ENCODE peak calls at places on chromosomes 16 and 17, in nine cellular contexts. F, P, K, X, O, B, E, N and Y are unnamed samples. For H3K27me3, the result is how much of the 10 kb centered on the place peaks cover.

GRCh38 chr16:57179429-57179828 is 6.4 kb downstream of the PSME3IP1 start:
- DNase-seq in F (no peak), P (no peak), K (no peak), X (no peak), O (no peak), B (no peak), E (no peak), N (no peak), Y (no peak)

GRCh38 chr17:82616021-82616703 is 32.1 kb downstream of the WDR45B start:
- DNase-seq in F (no peak), P (peak), K (no peak), X (no peak), O (no peak), B (no peak), E (no peak), N (no peak), Y (no peak)

GRCh38 chr16:2514333-2515179 is 804 bp downstream of the ATP6V0C start:
- DNase-seq in F (peak), P (peak), K (peak), X (no peak), O (peak), B (no peak), E (peak), N (no peak), Y (no peak)

GRCh38 chr17:61806081-61806828 is 57.1 kb downstream of the BRIP1 start:
- DNase-seq in F (no peak), P (no peak), K (no peak), X (no peak), O (no peak), B (no peak), E (no peak), N (no peak), Y (no peak)

GRCh38 chr17:44889003-44889402 is 10.2 kb downstream of the EFTUD2 start:
- DNase-seq in F (no peak), P (no peak), K (no peak), X (no peak), O (no peak), B (no peak), E (no peak), N (peak), Y (no peak)

GRCh38 chr17:39080416-39081179 is 70.8 kb downstream of the PLXDC1 start:
- DNase-seq in F (no peak), P (no peak), K (no peak), X (no peak), O (no peak), B (peak), E (no peak), N (peak), Y (peak)

GRCh38 chr16:82439678-82440293 is 187.0 kb upstream of the CDH13 start:
- DNase-seq in F (no peak), P (no peak), K (no peak), X (no peak), O (peak), B (no peak), E (no peak), N (no peak), Y (peak)

GRCh38 chr16:17160285-17160854 is 310.4 kb downstream of the XYLT1 start:
- DNase-seq in F (no peak), P (no peak), K (no peak), X (no peak), O (no peak), B (no peak), E (no peak), N (no peak), Y (no peak)

GRCh38 chr17:42937712-42938596 is 26.3 kb downstream of the AARSD1 start:
- DNase-seq in F (no peak), P (no peak), K (no peak), X (no peak), O (peak), B (no peak), E (no peak), N (peak), Y (peak)

GRCh38 chr16:49524578-49525315 is 151.1 kb downstream of the C16orf78 start:
- DNase-seq in F (no peak), P (peak), K (no peak), X (no peak), O (no peak), B (no peak), E (no peak), N (no peak), Y (no peak)

GRCh38 chr16:10606607-10607006 is 26.2 kb upstream of the EMP2 start:
- DNase-seq in F (no peak), P (no peak), K (no peak), X (no peak), O (no peak), B (no peak), E (no peak), N (no peak), Y (no peak)

GRCh38 chr17:3944485-3945388 is 19.5 kb downstream of the ATP2A3 start:
- DNase-seq in F (peak), P (peak), K (no peak), X (no peak), O (peak), B (peak), E (no peak), N (peak), Y (peak)

GRCh38 chr16:48829361-48829760 is 219.4 kb upstream of the N4BP1 start:
- DNase-seq in F (no peak), P (no peak), K (no peak), X (no peak), O (no peak), B (no peak), E (no peak), N (no peak), Y (no peak)

GRCh38 chr17:71392715-71393567 is 727.9 kb upstream of the SOX9 start:
- DNase-seq in F (no peak), P (no peak), K (no peak), X (no peak), O (no peak), B (no peak), E (no peak), N (no peak), Y (no peak)

GRCh38 chr17:81254955-81255717 is 16.0 kb downstream of the NDUFAF8 start:
- DNase-seq in F (peak), P (peak), K (peak), X (peak), O (peak), B (peak), E (peak), N (peak), Y (peak)

GRCh38 chr17:13209091-13209490 is 191.3 kb upstream of the ELAC2 start:
- DNase-seq in F (no peak), P (no peak), K (no peak), X (no peak), O (no peak), B (no peak), E (no peak), N (no peak), Y (no peak)

GRCh38 chr17:73650617-73651200 is 6.5 kb upstream of the SDK2 start:
- DNase-seq in F (peak), P (no peak), K (no peak), X (no peak), O (no peak), B (no peak), E (no peak), N (no peak), Y (no peak)
- H3K27me3 ChIP-seq in F (under half), P (under half), K (under half), X (under half), O (under half), B (half or more), E (under half), N (under half), Y (under half)

GRCh38 chr16:5036228-5037156 is 2.8 kb upstream of the NAGPA start:
- DNase-seq in F (no peak), P (peak), K (no peak), X (no peak), O (no peak), B (no peak), E (no peak), N (no peak), Y (no peak)
- H3K27ac ChIP-seq in F (no peak), P (no peak), K (no peak), X (no peak), O (no peak), B (no peak), E (no peak), N (no peak), Y (no peak)

DNA sequence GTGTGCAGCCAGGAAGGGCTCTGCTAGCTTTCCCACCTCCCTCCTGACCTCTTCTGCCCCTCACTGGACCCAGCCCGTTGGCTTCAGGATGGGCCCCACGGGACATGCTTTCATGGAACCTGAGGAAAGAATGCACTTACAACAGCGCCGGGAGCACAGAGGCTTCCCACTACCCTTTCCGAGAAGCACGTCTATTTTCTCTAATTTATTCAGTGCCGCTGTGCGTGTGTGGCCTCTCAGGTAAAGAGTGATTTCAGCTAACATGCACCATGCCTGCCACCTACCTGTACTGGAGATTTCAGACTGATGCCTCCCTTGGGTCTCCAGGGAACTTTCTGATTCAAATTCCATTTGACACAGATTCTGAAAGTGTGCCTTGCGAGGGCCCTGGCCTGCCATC is 140.1 kb downstream of the CYLD start:
- DNase-seq in F (no peak), P (no peak), K (no peak), X (no peak), O (no peak), B (no peak), E (no peak), N (no peak), Y (no peak)
- H3K27me3 ChIP-seq in F (under half), P (half or more), K (under half), X (under half), O (under half), B (half or more), E (under half), N (under half), Y (under half)

GRCh38 chr17:77728871-77729270 is 229.6 kb upstream of the TNRC6C start:
- DNase-seq in F (no peak), P (no peak), K (peak), X (no peak), O (no peak), B (no peak), E (peak), N (no peak), Y (no peak)
- H3K27ac ChIP-seq in F (no peak), P (no peak), K (peak), X (no peak), O (no peak), B (peak), E (no peak), N (no peak), Y (no peak)

GRCh38 chr17:79887451-79887991 is 48.3 kb upstream of the CBX4 start:
- DNase-seq in F (no peak), P (peak), K (no peak), X (no peak), O (no peak), B (no peak), E (no peak), N (no peak), Y (no peak)
- H3K27me3 ChIP-seq in F (under half), P (half or more), K (under half), X (under half), O (under half), B (half or more), E (under half), N (under half), Y (under half)

GRCh38 chr16:90018297-90019200 is 707 bp downstream of the DBNDD1 start:
- DNase-seq in F (no peak), P (no peak), K (no peak), X (no peak), O (no peak), B (no peak), E (no peak), N (no peak), Y (no peak)

GRCh38 chr16:90019543-90020259 is 445 bp upstream of the DBNDD1 start:
- DNase-seq in F (peak), P (peak), K (no peak), X (peak), O (no peak), B (no peak), E (no peak), N (no peak), Y (peak)

GRCh38 chr16:90020260-90020837 is 1.1 kb upstream of the DBNDD1 start:
- DNase-seq in F (no peak), P (no peak), K (no peak), X (no peak), O (no peak), B (no peak), E (no peak), N (no peak), Y (no peak)

GRCh38 chr16:90020838-90021382 is 1.7 kb upstream of the DBNDD1 start:
- DNase-seq in F (no peak), P (no peak), K (no peak), X (peak), O (no peak), B (no peak), E (no peak), N (no peak), Y (no peak)

DNA sequence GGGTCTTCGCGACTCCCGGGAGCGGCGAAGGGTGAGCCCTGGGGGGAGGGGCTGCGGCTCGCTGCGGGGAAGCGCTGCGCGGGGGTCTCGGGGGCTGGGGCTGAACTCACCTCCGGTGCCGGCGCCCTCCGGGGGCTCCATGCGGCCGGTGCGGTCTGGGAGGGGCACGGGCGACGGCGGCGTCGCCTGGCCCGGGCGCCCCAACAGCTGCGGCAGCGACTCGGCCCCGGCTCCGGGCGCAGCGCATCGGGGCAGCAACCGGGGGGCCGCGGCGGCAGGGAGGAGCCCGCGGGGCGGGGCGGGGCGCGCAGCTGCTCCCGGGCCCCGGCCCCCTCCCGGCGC is at the start of gene DBNDD1:
- DNase-seq in F (no peak), P (no peak), K (no peak), X (no peak), O (no peak), B (no peak), E (no peak), N (no peak), Y (no peak)
- H3K27ac ChIP-seq in F (peak), P (no peak), K (peak), X (peak), O (no peak), B (peak), E (peak), N (peak), Y (peak)

GRCh38 chr17:74631468-74632195 is 8.1 kb upstream of the CD300E start:
- DNase-seq in F (peak), P (no peak), K (no peak), X (no peak), O (peak), B (no peak), E (no peak), N (no peak), Y (no peak)
- H3K27me3 ChIP-seq in F (under half), P (half or more), K (under half), X (under half), O (under half), B (half or more), E (under half), N (under half), Y (under half)

GRCh38 chr16:79920685-79921084 is 320.1 kb upstream of the MAF start:
- DNase-seq in F (no peak), P (no peak), K (no peak), X (no peak), O (peak), B (no peak), E (no peak), N (no peak), Y (no peak)
- H3K27ac ChIP-seq in F (no peak), P (no peak), K (no peak), X (no peak), O (no peak), B (no peak), E (no peak), N (no peak), Y (no peak)

GRCh38 chr16:168424-168823 is 2.6 kb downstream of the HBM start:
- DNase-seq in F (no peak), P (no peak), K (no peak), X (no peak), O (no peak), B (no peak), E (no peak), N (no peak), Y (no peak)

GRCh38 chr16:166375-167116 is 768 bp downstream of the HBM start:
- DNase-seq in F (no peak), P (no peak), K (no peak), X (no peak), O (no peak), B (no peak), E (no peak), N (no peak), Y (no peak)

GRCh38 chr16:165539-166374 is at the start of gene HBM:
- DNase-seq in F (no peak), P (no peak), K (no peak), X (no peak), O (no peak), B (no peak), E (no peak), N (no peak), Y (no peak)

GRCh38 chr16:165218-165538 is 600 bp upstream of the HBM start:
- DNase-seq in F (no peak), P (no peak), K (no peak), X (no peak), O (no peak), B (no peak), E (no peak), N (no peak), Y (no peak)

GRCh38 chr16:167117-167462 is 1.3 kb downstream of the HBM start:
- DNase-seq in F (no peak), P (no peak), K (no peak), X (no peak), O (no peak), B (no peak), E (no peak), N (no peak), Y (no peak)
- H3K27me3 ChIP-seq in F (half or more), P (half or more), K (half or more), X (under half), O (under half), B (half or more), E (under half), N (half or more), Y (under half)